ENCODE peak calls at places on chromosome 15, in four cellular contexts. A is fibroblast of lung, X is PC-3, K is GM12878. E is an unnamed sample. For H3K36me3, the result is how much of the 10 kb centered on the place peaks cover.

GRCh38 chr15:79310612-79310984 is 314 bp upstream of the TMED3 start:
- DNase-seq in X (peak), K (no peak), A (peak), E (peak)

GRCh38 chr15:71109890-71110289 is 5.4 kb upstream of the THSD4 start:
- DNase-seq in A (no peak), X (no peak), K (no peak), E (no peak)

GRCh38 chr15:80264031-80264430 is 12.0 kb upstream of the CTXND1 start:
- DNase-seq in K (no peak), A (peak), X (peak), E (no peak)

GRCh38 chr15:45199136-45199810 is 11.5 kb upstream of the SHF start:
- DNase-seq in K (peak), X (peak), A (peak), E (peak)

GRCh38 chr15:31897746-31898145 is 132.6 kb upstream of the CHRNA7 start:
- DNase-seq in X (no peak), A (no peak), K (no peak), E (no peak)

GRCh38 chr15:40239671-40240618 is 1.1 kb downstream of the PAK6 start:
- DNase-seq in X (peak), K (no peak), A (no peak), E (peak)

GRCh38 chr15:40498418-40498817 is 27.6 kb downstream of the CHST14 start:
- DNase-seq in K (no peak), X (peak), A (peak), E (no peak)

GRCh38 chr15:40900256-40901052 is 6.2 kb downstream of the VPS18 start:
- DNase-seq in A (no peak), K (no peak), X (no peak), E (no peak)

GRCh38 chr15:88881781-88882180 is 13.6 kb downstream of the HAPLN3 start:
- DNase-seq in X (no peak), A (no peak), K (no peak), E (no peak)

GRCh38 chr15:32825219-32825618 is 107.4 kb downstream of the GREM1 start:
- DNase-seq in A (peak), X (no peak), K (no peak), E (no peak)

GRCh38 chr15:39018966-39019365 is 454.4 kb upstream of the RASGRP1 start:
- DNase-seq in X (no peak), A (no peak), K (no peak), E (no peak)

GRCh38 chr15:48946088-48946839 is 17.5 kb downstream of the SHC4 start:
- DNase-seq in K (no peak), A (peak), X (peak), E (peak)

GRCh38 chr15:36887214-36888017 is 212.9 kb downstream of the MEIS2 start:
- DNase-seq in A (no peak), K (no peak), X (no peak), E (no peak)

GRCh38 chr15:25684521-25685215 is 178.5 kb downstream of the ATP10A start:
- DNase-seq in K (no peak), X (peak), A (peak), E (no peak)

GRCh38 chr15:70795311-70795665 is 31.9 kb upstream of the UACA start:
- DNase-seq in X (peak), K (no peak), A (peak), E (peak)

GRCh38 chr15:77386626-77387025 is 33.3 kb downstream of the PEAK1 start:
- DNase-seq in K (no peak), X (no peak), A (no peak), E (no peak)

GRCh38 chr15:94526071-94526689 is 294.8 kb downstream of the MCTP2 start:
- DNase-seq in A (no peak), X (peak), K (no peak), E (peak)

GRCh38 chr15:68821898-68822380 is 1.2 kb upstream of the ANP32A start:
- DNase-seq in X (peak), K (no peak), A (peak), E (peak)

GRCh38 chr15:43253431-43254403 is 13.0 kb downstream of the TGM5 start:
- DNase-seq in K (peak), X (peak), A (peak), E (peak)

GRCh38 chr15:32683906-32684584 is 33.8 kb upstream of the GREM1 start:
- DNase-seq in A (peak), K (no peak), X (peak), E (peak)

GRCh38 chr15:60661075-60661645 is 182.2 kb upstream of the ICE2 start:
- DNase-seq in X (no peak), A (no peak), K (no peak), E (no peak)

GRCh38 chr15:40238481-40238926 is 359 bp upstream of the PAK6 start:
- DNase-seq in X (no peak), K (no peak), A (no peak), E (no peak)

GRCh38 chr15:68930268-68931022 is at the start of gene SPESP1:
- DNase-seq in A (peak), K (no peak), X (no peak), E (no peak)

GRCh38 chr15:90228960-90229359 is 4.8 kb downstream of the CIB1 start:
- DNase-seq in K (no peak), A (no peak), X (no peak), E (no peak)

GRCh38 chr15:62365795-62366442 is 200.8 kb upstream of the C2CD4B start:
- DNase-seq in A (no peak), K (no peak), X (peak), E (peak)

GRCh38 chr15:48671381-48672022 is 26.0 kb upstream of the FBN1 start:
- DNase-seq in K (no peak), X (peak), A (peak), E (peak)

DNA sequence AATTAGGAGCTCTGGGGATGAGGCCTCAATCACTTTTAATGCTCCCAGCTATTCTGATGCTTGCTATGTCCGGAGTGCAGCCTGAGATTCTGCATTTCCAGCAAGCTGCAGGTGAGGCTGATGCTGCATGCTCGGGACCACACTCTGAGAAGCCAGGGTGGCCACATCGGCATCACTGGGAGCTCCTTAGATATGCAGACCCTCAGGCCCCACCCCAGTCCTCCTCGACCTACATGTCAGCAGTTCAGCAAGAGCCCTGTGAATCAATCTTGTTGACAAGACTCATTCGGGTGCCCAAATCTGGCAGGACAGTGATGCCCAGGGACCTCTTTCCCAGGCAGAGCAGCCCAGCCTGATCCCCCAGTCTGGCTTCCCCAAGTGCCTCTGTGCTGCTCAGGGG is 44.1 kb upstream of the LCTL start:
- DNase-seq in A (no peak), K (no peak), X (no peak), E (no peak)
- H3K36me3 ChIP-seq in A (under half), K (under half), X (under half), E (under half)

GRCh38 chr15:64850778-64851502 is 9.2 kb downstream of the PLEKHO2 start:
- DNase-seq in K (no peak), X (no peak), A (no peak), E (no peak)

GRCh38 chr15:64854041-64854440 is 12.3 kb downstream of the PLEKHO2 start:
- DNase-seq in K (no peak), A (peak), X (no peak), E (no peak)

GRCh38 chr15:64847876-64848716 is 6.4 kb downstream of the PLEKHO2 start:
- DNase-seq in A (no peak), K (no peak), X (no peak), E (no peak)

GRCh38 chr15:64854526-64854925 is 12.8 kb downstream of the PLEKHO2 start:
- DNase-seq in K (no peak), X (no peak), A (no peak), E (no peak)

DNA sequence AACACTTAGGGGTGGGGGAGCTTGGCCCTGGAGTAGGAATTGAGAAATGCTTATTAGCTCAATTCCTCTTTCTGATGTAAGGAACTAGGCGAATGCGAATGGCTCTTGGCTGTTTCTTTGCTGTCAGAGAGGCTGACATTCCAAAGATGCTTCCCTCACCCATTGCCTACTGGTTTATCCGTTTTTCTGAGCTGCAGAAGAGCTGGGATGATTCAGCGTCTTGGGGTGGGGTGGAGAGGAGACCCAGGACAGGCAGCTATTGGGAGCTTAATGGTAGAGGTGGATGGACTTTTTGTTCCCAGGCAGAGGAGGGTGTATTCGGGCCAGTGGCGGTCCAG is 9.8 kb downstream of the PLEKHO2 start:
- DNase-seq in A (peak), K (no peak), X (no peak), E (no peak)
- H3K27ac ChIP-seq in A (peak), K (no peak), X (no peak), E (no peak)

DNA sequence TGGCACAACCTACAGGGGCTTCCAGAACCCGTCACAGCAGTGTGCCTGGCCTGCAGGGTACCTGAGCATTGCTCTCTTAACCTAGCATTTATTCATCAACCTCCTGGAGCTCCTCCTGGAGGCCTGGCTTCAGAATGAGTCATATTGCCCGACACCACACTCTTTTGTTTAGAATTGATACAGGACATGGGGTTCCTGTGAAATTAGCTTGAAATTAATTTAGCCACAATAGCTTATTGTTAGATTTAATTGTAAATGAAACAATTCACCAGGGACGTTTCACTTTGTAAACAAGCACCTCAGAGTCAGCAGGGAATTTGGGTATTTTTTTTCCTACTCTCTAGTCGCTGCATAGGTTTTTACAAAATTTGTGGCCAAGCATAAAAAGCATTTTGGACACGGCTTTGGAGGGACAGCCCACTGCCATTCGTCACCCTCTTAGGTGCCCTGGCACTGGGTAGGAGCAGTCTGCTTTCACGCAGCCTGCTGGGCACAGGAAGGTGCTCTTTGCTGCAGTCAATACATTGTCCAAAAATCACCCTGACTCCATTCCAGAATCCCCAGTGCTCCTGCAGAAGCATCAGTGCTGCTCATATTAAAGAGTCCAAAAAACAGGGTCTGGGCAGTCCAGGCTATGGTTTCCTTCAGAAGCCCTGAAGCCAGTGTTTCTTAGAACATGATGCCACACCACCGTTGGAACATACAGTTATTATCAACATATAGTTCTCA is 60.8 kb upstream of the MEF2A start:
- DNase-seq in X (peak), K (no peak), A (peak), E (peak)
- TF ChIP-seq EZH2 in X (no peak), K (no peak), A (no peak), E (no peak)

GRCh38 chr15:74792227-74793016 is 10.5 kb downstream of the CSK start:
- DNase-seq in X (no peak), K (no peak), A (no peak), E (no peak)
- H3K36me3 ChIP-seq in X (under half), K (under half), A (under half), E (under half)

GRCh38 chr15:85889956-85890619 is 95.4 kb upstream of the KLHL25 start:
- DNase-seq in A (no peak), X (no peak), K (no peak), E (no peak)
- H3K27ac ChIP-seq in A (no peak), X (no peak), K (no peak), E (no peak)

GRCh38 chr15:83107841-83108181 is 366 bp downstream of the TM6SF1 start:
- DNase-seq in X (no peak), K (no peak), A (no peak), E (no peak)
- TF ChIP-seq EZH2 in X (no peak), K (no peak), A (no peak), E (no peak)

DNA sequence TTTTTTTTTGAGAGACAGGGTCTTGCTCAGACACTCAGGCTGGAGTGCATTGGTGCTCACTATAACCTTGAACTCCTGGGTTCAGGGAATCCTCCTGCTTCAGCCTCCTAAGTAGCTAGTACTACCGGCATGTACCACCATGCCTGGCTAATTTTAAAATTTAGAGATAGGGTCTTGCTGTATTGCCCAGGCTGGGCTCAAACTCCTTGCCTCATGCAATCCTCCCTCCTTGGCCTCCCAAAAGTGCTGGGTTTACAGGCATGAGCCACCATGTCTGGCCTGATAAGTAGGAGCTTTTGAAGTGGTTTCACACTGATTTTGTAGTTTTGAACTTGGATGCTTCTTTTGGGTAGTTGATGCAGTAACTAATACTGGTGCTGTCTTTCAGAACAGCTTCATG is 7.8 kb downstream of the MAP2K1 start:
- DNase-seq in K (no peak), X (no peak), A (no peak), E (no peak)
- H3K36me3 ChIP-seq in K (under half), X (under half), A (under half), E (under half)

GRCh38 chr15:50953302-50953701 is 44.8 kb downstream of the AP4E1 start:
- DNase-seq in X (peak), A (peak), K (no peak), E (peak)
- H3K27ac ChIP-seq in X (no peak), A (no peak), K (no peak), E (peak)

DNA sequence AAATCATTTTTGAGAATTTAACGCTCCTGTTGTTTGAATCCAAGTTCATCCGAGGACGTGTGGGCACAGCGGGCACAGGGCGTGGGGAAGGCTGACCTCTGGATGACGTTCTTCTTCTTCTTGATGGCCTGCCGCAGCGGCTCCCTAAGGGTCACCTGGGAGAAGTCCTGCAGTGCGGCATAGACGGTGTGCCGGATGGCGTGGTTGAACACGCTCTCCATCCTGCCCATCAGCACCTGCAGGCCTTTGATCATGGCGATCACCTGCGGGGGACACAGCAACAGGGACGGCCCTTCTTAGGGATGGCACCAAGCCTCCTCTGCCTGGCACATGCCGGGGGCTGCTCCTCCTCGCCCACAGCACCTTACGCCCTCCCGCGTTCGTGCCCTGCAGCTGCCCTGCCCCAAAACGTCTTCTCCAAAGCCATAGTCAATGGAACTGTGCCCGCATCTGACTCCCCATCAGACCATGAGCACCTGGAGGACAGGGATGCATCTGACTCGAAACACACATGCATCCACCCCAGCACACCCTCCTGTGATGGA is 61.5 kb downstream of the CYFIP1 start:
- DNase-seq in K (no peak), X (no peak), A (no peak), E (no peak)
- TF ChIP-seq EZH2 in K (no peak), X (no peak), A (no peak), E (no peak)

E was measured in mammary epithelial cell.